ENCODE peak calls at places on chromosome 10, in ten cellular contexts. One of them, this sample, is unnamed.

GRCh38 chr10:68871105-68871711 is 29.9 kb upstream of the DDX50 start:
- DNase-seq in AG04450: peak
- DNase-seq in lung: no peak
- DNase-seq in suprapubic skin: no peak
- DNase-seq in brain microvascular endothelial cell: peak
- DNase-seq in body of pancreas: no peak
- DNase-seq in heart right ventricle: no peak
- DNase-seq in heart left ventricle: no peak
- DNase-seq in mammary epithelial cell: no peak
- DNase-seq in CD4-positive, alpha-beta T cell: no peak
- DNase-seq in this sample: no peak

GRCh38 chr10:13338337-13339128 is 9.6 kb downstream of the SEPHS1 start:
- DNase-seq in CD4-positive, alpha-beta T cell: no peak
- DNase-seq in suprapubic skin: no peak
- DNase-seq in mammary epithelial cell: no peak
- DNase-seq in lung: no peak
- DNase-seq in AG04450: no peak
- DNase-seq in heart left ventricle: no peak
- DNase-seq in body of pancreas: no peak
- DNase-seq in heart right ventricle: no peak
- DNase-seq in brain microvascular endothelial cell: no peak
- DNase-seq in this sample: no peak

GRCh38 chr10:129678186-129678585 is 211.1 kb downstream of the MGMT start:
- DNase-seq in CD4-positive, alpha-beta T cell: no peak
- DNase-seq in brain microvascular endothelial cell: no peak
- DNase-seq in mammary epithelial cell: no peak
- DNase-seq in heart left ventricle: no peak
- DNase-seq in lung: no peak
- DNase-seq in AG04450: no peak
- DNase-seq in body of pancreas: no peak
- DNase-seq in suprapubic skin: no peak
- DNase-seq in heart right ventricle: peak
- DNase-seq in this sample: no peak

GRCh38 chr10:123675811-123676210 is 9.7 kb downstream of the GPR26 start:
- DNase-seq in CD4-positive, alpha-beta T cell: no peak
- DNase-seq in AG04450: no peak
- DNase-seq in heart left ventricle: no peak
- DNase-seq in lung: no peak
- DNase-seq in suprapubic skin: no peak
- DNase-seq in body of pancreas: no peak
- DNase-seq in brain microvascular endothelial cell: no peak
- DNase-seq in heart right ventricle: no peak
- DNase-seq in mammary epithelial cell: no peak
- DNase-seq in this sample: no peak

GRCh38 chr10:89378006-89378627 is at the start of gene IFIT1B:
- DNase-seq in heart left ventricle: no peak
- DNase-seq in CD4-positive, alpha-beta T cell: no peak
- DNase-seq in AG04450: no peak
- DNase-seq in lung: no peak
- DNase-seq in brain microvascular endothelial cell: no peak
- DNase-seq in body of pancreas: no peak
- DNase-seq in heart right ventricle: no peak
- DNase-seq in suprapubic skin: no peak
- DNase-seq in mammary epithelial cell: no peak
- DNase-seq in this sample: no peak

GRCh38 chr10:91540714-91541113 is 92.2 kb downstream of the PPP1R3C start:
- DNase-seq in lung: no peak
- DNase-seq in heart left ventricle: no peak
- DNase-seq in brain microvascular endothelial cell: no peak
- DNase-seq in suprapubic skin: no peak
- DNase-seq in mammary epithelial cell: peak
- DNase-seq in body of pancreas: no peak
- DNase-seq in AG04450: no peak
- DNase-seq in CD4-positive, alpha-beta T cell: no peak
- DNase-seq in heart right ventricle: no peak
- DNase-seq in this sample: peak

GRCh38 chr10:61629594-61629993 is 33.1 kb upstream of the CABCOCO1 start:
- DNase-seq in AG04450: no peak
- DNase-seq in heart right ventricle: no peak
- DNase-seq in lung: no peak
- DNase-seq in mammary epithelial cell: no peak
- DNase-seq in body of pancreas: no peak
- DNase-seq in suprapubic skin: no peak
- DNase-seq in brain microvascular endothelial cell: no peak
- DNase-seq in heart left ventricle: no peak
- DNase-seq in CD4-positive, alpha-beta T cell: no peak
- DNase-seq in this sample: no peak

GRCh38 chr10:86520871-86521619 is 547 bp downstream of the WAPL start:
- DNase-seq in suprapubic skin: peak
- DNase-seq in body of pancreas: peak
- DNase-seq in mammary epithelial cell: peak
- DNase-seq in heart left ventricle: peak
- DNase-seq in AG04450: no peak
- DNase-seq in heart right ventricle: peak
- DNase-seq in CD4-positive, alpha-beta T cell: peak
- DNase-seq in lung: peak
- DNase-seq in brain microvascular endothelial cell: peak
- DNase-seq in this sample: no peak

GRCh38 chr10:13727574-13727973 is 140.8 kb downstream of the PRPF18 start:
- DNase-seq in lung: no peak
- DNase-seq in suprapubic skin: no peak
- DNase-seq in heart left ventricle: no peak
- DNase-seq in CD4-positive, alpha-beta T cell: no peak
- DNase-seq in brain microvascular endothelial cell: no peak
- DNase-seq in AG04450: no peak
- DNase-seq in mammary epithelial cell: no peak
- DNase-seq in body of pancreas: no peak
- DNase-seq in heart right ventricle: no peak
- DNase-seq in this sample: no peak

GRCh38 chr10:7082967-7083366 is 327.9 kb downstream of the SFMBT2 start:
- DNase-seq in lung: no peak
- DNase-seq in suprapubic skin: no peak
- DNase-seq in heart left ventricle: no peak
- DNase-seq in heart right ventricle: no peak
- DNase-seq in CD4-positive, alpha-beta T cell: no peak
- DNase-seq in brain microvascular endothelial cell: no peak
- DNase-seq in AG04450: no peak
- DNase-seq in body of pancreas: no peak
- DNase-seq in mammary epithelial cell: no peak
- DNase-seq in this sample: no peak

GRCh38 chr10:80321183-80321582 is 31.7 kb upstream of the MAT1A start:
- DNase-seq in heart right ventricle: no peak
- DNase-seq in body of pancreas: no peak
- DNase-seq in brain microvascular endothelial cell: no peak
- DNase-seq in AG04450: no peak
- DNase-seq in lung: no peak
- DNase-seq in suprapubic skin: no peak
- DNase-seq in heart left ventricle: no peak
- DNase-seq in CD4-positive, alpha-beta T cell: no peak
- DNase-seq in mammary epithelial cell: no peak
- DNase-seq in this sample: no peak

GRCh38 chr10:126302831-126303230 is 85.4 kb downstream of the ADAM12 start:
- DNase-seq in heart left ventricle: no peak
- DNase-seq in lung: no peak
- DNase-seq in brain microvascular endothelial cell: peak
- DNase-seq in CD4-positive, alpha-beta T cell: no peak
- DNase-seq in suprapubic skin: no peak
- DNase-seq in body of pancreas: no peak
- DNase-seq in mammary epithelial cell: no peak
- DNase-seq in heart right ventricle: no peak
- DNase-seq in AG04450: no peak
- DNase-seq in this sample: no peak

GRCh38 chr10:59285073-59285472 is 77.3 kb downstream of the FAM13C start:
- DNase-seq in AG04450: no peak
- DNase-seq in heart right ventricle: no peak
- DNase-seq in heart left ventricle: no peak
- DNase-seq in CD4-positive, alpha-beta T cell: no peak
- DNase-seq in suprapubic skin: no peak
- DNase-seq in brain microvascular endothelial cell: no peak
- DNase-seq in mammary epithelial cell: no peak
- DNase-seq in lung: no peak
- DNase-seq in body of pancreas: no peak
- DNase-seq in this sample: no peak

DNA sequence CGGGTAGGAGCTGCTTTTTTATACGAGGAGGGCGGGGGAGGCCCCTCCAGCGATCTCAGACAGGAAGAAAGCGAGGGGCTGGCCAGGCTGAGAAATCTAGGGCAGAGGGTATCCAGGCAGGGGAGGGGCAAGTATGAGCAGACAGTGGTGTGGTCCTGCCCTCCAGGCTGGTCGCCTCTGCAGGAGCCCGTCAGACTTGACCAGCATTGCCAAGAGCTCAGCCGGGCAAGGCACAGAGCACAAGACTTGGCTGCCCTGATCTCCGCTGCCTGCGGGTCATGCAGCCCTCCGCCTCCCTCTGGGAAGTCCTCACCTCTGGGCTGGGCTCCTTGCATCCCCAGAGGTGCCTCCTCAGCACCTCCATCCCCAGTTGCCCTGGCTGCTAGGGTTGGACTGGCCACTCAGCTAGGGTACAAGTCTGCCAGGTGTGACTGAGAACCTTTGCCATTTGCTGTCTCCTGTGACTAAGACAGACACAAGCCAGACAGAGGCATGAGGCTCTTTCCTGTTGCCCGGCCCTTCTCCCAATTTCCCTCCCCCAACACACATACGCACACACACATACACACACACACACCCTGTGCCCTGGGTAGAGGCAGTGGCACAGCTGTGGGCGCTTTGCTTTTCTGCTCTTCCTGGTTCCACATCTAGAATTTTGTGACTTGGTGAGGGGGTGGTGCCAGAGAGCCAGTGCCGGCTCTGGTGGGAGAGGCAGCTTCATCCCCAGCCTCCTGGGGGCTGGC is 59.1 kb upstream of the PPIF start:
- DNase-seq in mammary epithelial cell: no peak
- DNase-seq in brain microvascular endothelial cell: no peak
- DNase-seq in lung: no peak
- DNase-seq in CD4-positive, alpha-beta T cell: no peak
- DNase-seq in body of pancreas: no peak
- DNase-seq in suprapubic skin: no peak
- DNase-seq in heart right ventricle: no peak
- DNase-seq in heart left ventricle: no peak
- DNase-seq in AG04450: no peak
- DNase-seq in this sample: no peak
- H3K27ac ChIP-seq in mammary epithelial cell: no peak
- H3K27ac ChIP-seq in brain microvascular endothelial cell: no peak
- H3K27ac ChIP-seq in lung: peak
- H3K27ac ChIP-seq in CD4-positive, alpha-beta T cell: no peak
- H3K27ac ChIP-seq in body of pancreas: no peak
- H3K27ac ChIP-seq in suprapubic skin: no peak
- H3K27ac ChIP-seq in heart right ventricle: peak
- H3K27ac ChIP-seq in heart left ventricle: peak
- H3K27ac ChIP-seq in AG04450: no peak
- H3K27ac ChIP-seq in this sample: no peak

DNA sequence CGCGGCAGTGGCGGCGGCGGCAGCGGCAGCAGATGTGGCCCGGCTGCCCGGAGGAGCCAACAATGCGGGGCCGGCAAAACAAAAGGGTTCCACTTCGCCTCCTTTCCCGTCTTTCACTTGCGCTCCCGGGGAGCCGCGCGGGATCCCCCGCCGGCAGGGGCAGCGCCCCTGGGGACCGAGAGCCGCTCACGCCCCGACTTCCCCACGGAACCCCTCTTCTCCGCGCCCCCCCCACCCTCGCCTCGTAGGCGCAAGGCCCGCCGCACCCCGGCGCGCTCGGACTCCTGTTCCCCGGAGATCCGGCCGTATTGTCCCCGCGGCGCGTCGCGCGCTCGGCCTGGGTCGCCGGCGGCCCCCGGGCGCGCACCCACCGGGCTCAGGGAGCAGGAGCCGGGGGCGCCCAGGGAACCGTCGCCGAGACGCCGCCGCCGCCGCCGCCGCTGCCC is 854 bp downstream of the CTBP2 start:
- DNase-seq in CD4-positive, alpha-beta T cell: no peak
- DNase-seq in lung: no peak
- DNase-seq in heart right ventricle: peak
- DNase-seq in heart left ventricle: no peak
- DNase-seq in AG04450: no peak
- DNase-seq in body of pancreas: peak
- DNase-seq in brain microvascular endothelial cell: no peak
- DNase-seq in suprapubic skin: peak
- DNase-seq in mammary epithelial cell: no peak
- DNase-seq in this sample: no peak
- TF ChIP-seq CTCF in CD4-positive, alpha-beta T cell: no peak
- TF ChIP-seq CTCF in lung: no peak
- TF ChIP-seq CTCF in heart right ventricle: no peak
- TF ChIP-seq CTCF in heart left ventricle: no peak
- TF ChIP-seq CTCF in AG04450: no peak
- TF ChIP-seq CTCF in body of pancreas: no peak
- TF ChIP-seq CTCF in brain microvascular endothelial cell: no peak
- TF ChIP-seq CTCF in suprapubic skin: no peak
- TF ChIP-seq CTCF in mammary epithelial cell: no peak
- TF ChIP-seq CTCF in this sample: no peak

DNA sequence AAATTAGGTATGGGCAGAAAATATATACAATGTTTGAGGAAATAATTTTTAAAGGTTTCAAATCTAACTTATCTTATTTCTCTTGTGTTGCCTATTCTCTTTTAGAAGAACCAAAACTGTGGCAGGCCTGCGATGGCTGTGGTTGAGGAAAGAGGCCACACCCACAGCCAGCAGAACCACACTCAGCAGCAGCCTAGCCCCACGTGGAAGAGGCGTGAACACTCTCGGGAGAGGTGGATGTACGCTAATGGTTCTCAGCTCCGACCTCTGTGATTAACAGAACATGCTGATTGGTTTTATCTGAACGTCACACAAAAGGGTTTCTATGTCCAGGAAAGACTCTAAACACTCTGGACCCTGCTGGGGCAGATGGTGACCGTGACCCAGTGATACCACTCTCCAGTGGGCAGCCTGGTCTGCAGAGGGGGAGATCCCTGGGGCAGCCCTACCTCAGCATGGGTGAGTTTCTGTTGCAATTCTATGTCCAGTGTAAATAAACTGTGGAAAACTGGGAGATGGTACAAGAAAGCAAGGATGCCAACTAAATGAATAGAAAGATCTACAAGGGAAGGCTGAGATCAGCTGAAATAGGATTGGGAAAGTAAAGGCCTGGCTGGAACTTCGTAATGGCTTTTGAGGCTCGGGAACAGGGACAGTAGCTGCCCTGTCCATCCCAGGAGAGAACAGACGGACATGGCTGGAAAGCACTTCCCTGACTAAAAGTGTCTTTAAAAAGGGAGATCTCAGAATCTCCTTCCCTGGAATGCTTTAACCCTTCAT is 26.6 kb downstream of the DIP2C start:
- DNase-seq in heart left ventricle: no peak
- DNase-seq in mammary epithelial cell: no peak
- DNase-seq in body of pancreas: no peak
- DNase-seq in AG04450: no peak
- DNase-seq in brain microvascular endothelial cell: no peak
- DNase-seq in heart right ventricle: no peak
- DNase-seq in suprapubic skin: no peak
- DNase-seq in CD4-positive, alpha-beta T cell: no peak
- DNase-seq in lung: no peak
- DNase-seq in this sample: no peak
- H3K27ac ChIP-seq in heart left ventricle: peak
- H3K27ac ChIP-seq in mammary epithelial cell: no peak
- H3K27ac ChIP-seq in body of pancreas: peak
- H3K27ac ChIP-seq in AG04450: no peak
- H3K27ac ChIP-seq in brain microvascular endothelial cell: no peak
- H3K27ac ChIP-seq in heart right ventricle: no peak
- H3K27ac ChIP-seq in suprapubic skin: no peak
- H3K27ac ChIP-seq in CD4-positive, alpha-beta T cell: no peak
- H3K27ac ChIP-seq in lung: no peak
- H3K27ac ChIP-seq in this sample: no peak

GRCh38 chr10:30270247-30270646 is 78.8 kb downstream of the MTPAP start:
- DNase-seq in AG04450: no peak
- DNase-seq in brain microvascular endothelial cell: no peak
- DNase-seq in heart left ventricle: no peak
- DNase-seq in mammary epithelial cell: no peak
- DNase-seq in CD4-positive, alpha-beta T cell: no peak
- DNase-seq in body of pancreas: no peak
- DNase-seq in suprapubic skin: no peak
- DNase-seq in lung: no peak
- DNase-seq in heart right ventricle: no peak
- DNase-seq in this sample: peak
- TF ChIP-seq CTCF in AG04450: peak
- TF ChIP-seq CTCF in brain microvascular endothelial cell: no peak
- TF ChIP-seq CTCF in heart left ventricle: no peak
- TF ChIP-seq CTCF in mammary epithelial cell: peak
- TF ChIP-seq CTCF in CD4-positive, alpha-beta T cell: no peak
- TF ChIP-seq CTCF in body of pancreas: no peak
- TF ChIP-seq CTCF in suprapubic skin: no peak
- TF ChIP-seq CTCF in lung: no peak
- TF ChIP-seq CTCF in heart right ventricle: no peak
- TF ChIP-seq CTCF in this sample: no peak

This sample was measured in foreskin keratinocyte.